ENCODE peak calls at places on chromosomes 3 and 15, in eight cellular contexts. M is neuronal stem cell, D is substantia nigra, K is body of pancreas, U is tibial nerve, F is fibroblast of lung, B is endodermal cell, X is dorsolateral prefrontal cortex. S is an unnamed sample.

GRCh38 chr3:47782538-47783308 is 1.0 kb upstream of the SMARCC1 start:
- DNase-seq in M (no peak), D (no peak), K (no peak), U (no peak), F (no peak), B (peak; percentile 47), X (no peak), S (no peak)

GRCh38 chr3:152269423-152270144 is 855 bp downstream of the MBNL1 start:
- DNase-seq in M (no peak), D (peak; percentile 78), K (peak; percentile 52), U (peak; percentile 50), F (peak; percentile 94), B (no peak), X (no peak), S (peak; percentile 37)

GRCh38 chr3:43287514-43287913 is 1.2 kb downstream of the SNRK start:
- DNase-seq in M (no peak), D (no peak), K (no peak), U (no peak), F (peak; percentile 13), B (no peak), X (no peak), S (no peak)

GRCh38 chr3:38458796-38459498 is 5.3 kb downstream of the ACVR2B start:
- DNase-seq in M (no peak), D (no peak), K (peak; percentile 87), U (no peak), F (peak; percentile 67), B (no peak), X (peak; percentile 68), S (no peak)

GRCh38 chr3:186621894-186622650 is 9.2 kb downstream of the AHSG start:
- DNase-seq in M (no peak), D (no peak), K (no peak), U (no peak), F (no peak), B (no peak), X (no peak), S (no peak)

GRCh38 chr3:117114517-117115265 is 405.1 kb downstream of the TUSC7 start:
- DNase-seq in M (no peak), D (no peak), K (no peak), U (no peak), F (no peak), B (no peak), X (no peak), S (no peak)

GRCh38 chr3:4751057-4752051 is 227.9 kb upstream of the BHLHE40 start:
- DNase-seq in M (no peak), D (no peak), K (no peak), U (no peak), F (peak; percentile 96), B (no peak), X (no peak), S (peak; percentile 69)

GRCh38 chr3:197328198-197328597 is 29.8 kb upstream of the DLG1 start:
- DNase-seq in M (no peak), D (no peak), K (no peak), U (no peak), F (no peak), B (peak; percentile 5), X (no peak), S (no peak)

GRCh38 chr15:48889925-48890324 is 12.0 kb downstream of the EID1 start:
- DNase-seq in M (no peak), D (no peak), K (no peak), U (no peak), F (no peak), B (no peak), X (no peak), S (no peak)

GRCh38 chr3:126923423-126923822 is 59.5 kb upstream of the PLXNA1 start:
- DNase-seq in M (no peak), D (no peak), K (no peak), U (no peak), F (no peak), B (no peak), X (no peak), S (no peak)

GRCh38 chr3:127452321-127452821 is 138.2 kb downstream of the TPRA1 start:
- DNase-seq in M (no peak), D (no peak), K (no peak), U (no peak), F (no peak), B (peak; percentile 53), X (peak; percentile 36), S (no peak)

GRCh38 chr3:107124885-107125284 is 252.4 kb upstream of the CCDC54 start:
- DNase-seq in M (no peak), D (no peak), K (no peak), U (no peak), F (peak; percentile 91), B (peak; percentile 67), X (no peak), S (no peak)

GRCh38 chr3:39814007-39814406 is 4.6 kb downstream of the MYRIP start:
- DNase-seq in M (no peak), D (peak; percentile 15), K (peak; percentile 24), U (no peak), F (peak; percentile 64), B (no peak), X (no peak), S (no peak)

GRCh38 chr3:88610820-88611219 is 461.1 kb downstream of the C3orf38 start:
- DNase-seq in M (no peak), D (no peak), K (no peak), U (no peak), F (no peak), B (no peak), X (no peak), S (no peak)
- H3K27ac ChIP-seq in M (no peak overlapping the region), D (no peak overlapping the region), K (no peak overlapping the region), U (no peak overlapping the region), F (no peak overlapping the region), B (no peak overlapping the region), X (no peak overlapping the region), S (no peak overlapping the region)

DNA sequence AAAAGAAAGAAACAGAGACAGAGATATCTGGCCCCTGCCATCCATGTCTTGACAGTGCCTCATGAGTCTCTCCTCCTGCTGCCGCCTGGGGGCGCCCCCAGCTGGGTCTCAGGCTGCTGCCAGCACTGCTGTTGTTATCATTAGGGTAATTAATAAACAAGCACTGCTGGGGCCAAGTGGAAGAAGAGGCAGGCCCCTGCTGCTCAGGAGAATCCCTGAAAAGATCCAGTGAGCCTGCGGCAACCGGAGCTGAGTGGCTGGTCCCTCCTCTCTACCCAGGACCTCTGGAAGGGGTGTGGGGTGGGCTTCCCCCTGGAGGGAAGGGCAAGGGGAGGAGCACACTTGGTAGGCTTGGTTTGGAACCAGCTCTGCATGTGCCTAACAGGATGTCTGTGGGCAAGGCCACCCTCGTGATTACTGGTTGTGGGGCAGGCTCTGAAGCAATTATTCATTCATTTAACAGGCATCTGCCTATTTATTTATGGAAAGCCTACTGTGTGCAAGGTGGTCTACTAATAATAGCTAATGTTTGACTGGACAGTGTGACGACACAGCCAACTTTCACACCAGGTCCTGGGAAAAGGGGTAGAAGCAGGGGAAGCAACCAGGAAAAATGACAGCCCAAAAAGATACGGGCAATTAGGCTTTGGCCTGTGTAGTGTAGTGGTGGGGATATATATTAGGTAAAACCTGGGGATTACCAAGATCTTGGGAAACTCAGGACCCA is 1.2 kb upstream of the TYRO3 start:
- DNase-seq in M (peak; percentile 80), D (peak; percentile 78), K (peak; percentile 65), U (peak; percentile 34), F (peak; percentile 58), B (peak; percentile 94), X (peak; percentile 83), S (peak; percentile 3)
- H3K27ac ChIP-seq in M (peak overlapping the region; percentile 43), D (peak overlapping the region; percentile 97), K (no peak overlapping the region), U (peak overlapping the region; percentile 88), F (no peak overlapping the region), B (no peak overlapping the region), X (peak overlapping the region; percentile 93), S (peak overlapping the region; percentile 31)

GRCh38 chr15:84605225-84605882 is 4.5 kb downstream of the ZSCAN2 start:
- DNase-seq in M (no peak), D (no peak), K (no peak), U (no peak), F (no peak), B (no peak), X (no peak), S (no peak)
- H3K27ac ChIP-seq in M (no peak overlapping the region), D (no peak overlapping the region), K (no peak overlapping the region), U (no peak overlapping the region), F (no peak overlapping the region), B (no peak overlapping the region), X (no peak overlapping the region), S (no peak overlapping the region)

DNA sequence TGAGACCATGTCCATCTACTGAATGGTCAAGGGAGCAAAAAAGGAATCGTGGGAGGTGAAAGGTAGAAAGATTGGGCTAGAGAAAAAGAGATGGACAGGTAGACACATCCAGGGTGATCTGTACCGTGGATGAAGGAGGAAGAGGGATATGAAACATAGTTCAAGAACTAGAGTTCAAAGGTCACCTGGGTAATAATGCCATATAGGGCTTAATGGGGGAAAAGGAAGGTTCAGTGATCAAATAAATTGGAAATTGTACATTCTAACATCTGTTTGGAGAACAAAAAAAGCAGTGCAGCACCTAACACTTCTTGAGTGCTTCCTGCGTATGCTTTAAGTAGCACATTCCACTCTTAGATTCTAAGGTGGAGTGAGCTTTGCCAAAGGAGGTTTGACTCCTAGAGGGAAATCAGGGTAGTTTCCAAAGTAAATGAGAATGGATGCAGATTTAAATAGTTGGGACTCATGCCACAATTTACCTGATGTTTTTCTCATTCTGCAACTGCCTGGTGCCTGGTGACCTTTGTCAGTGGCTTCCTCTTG is 46.6 kb downstream of the MITF start:
- DNase-seq in M (no peak), D (no peak), K (no peak), U (no peak), F (no peak), B (no peak), X (no peak), S (no peak)
- H3K27ac ChIP-seq in M (no peak overlapping the region), D (no peak overlapping the region), K (no peak overlapping the region), U (no peak overlapping the region), F (no peak overlapping the region), B (no peak overlapping the region), X (no peak overlapping the region), S (no peak overlapping the region)

GRCh38 chr15:70493376-70493775 is 270.0 kb downstream of the UACA start:
- DNase-seq in M (no peak), D (no peak), K (no peak), U (no peak), F (no peak), B (no peak), X (no peak), S (no peak)
- H3K27ac ChIP-seq in M (no peak overlapping the region), D (no peak overlapping the region), K (no peak overlapping the region), U (no peak overlapping the region), F (peak overlapping the region; percentile 38), B (no peak overlapping the region), X (no peak overlapping the region), S (peak overlapping the region; percentile 57)

GRCh38 chr15:99115300-99116215 is 10.7 kb downstream of the SYNM start:
- DNase-seq in M (no peak), D (no peak), K (no peak), U (no peak), F (no peak), B (no peak), X (no peak), S (no peak)

GRCh38 chr15:99113547-99114271 is 8.8 kb downstream of the SYNM start:
- DNase-seq in M (no peak), D (no peak), K (no peak), U (no peak), F (no peak), B (no peak), X (no peak), S (no peak)

GRCh38 chr15:99117563-99118257 is 12.8 kb downstream of the SYNM start:
- DNase-seq in M (no peak), D (no peak), K (no peak), U (no peak), F (no peak), B (no peak), X (no peak), S (no peak)

GRCh38 chr15:99117111-99117510 is 12.2 kb downstream of the SYNM start:
- DNase-seq in M (no peak), D (no peak), K (no peak), U (no peak), F (no peak), B (no peak), X (no peak), S (no peak)

GRCh38 chr15:99114511-99115299 is 9.8 kb downstream of the SYNM start:
- DNase-seq in M (no peak), D (no peak), K (no peak), U (no peak), F (no peak), B (no peak), X (no peak), S (no peak)
- H3K27ac ChIP-seq in M (no peak overlapping the region), D (no peak overlapping the region), K (no peak overlapping the region), U (no peak overlapping the region), F (no peak overlapping the region), B (no peak overlapping the region), X (no peak overlapping the region), S (no peak overlapping the region)